ENCODE peak calls at places on chromosomes 13 and 19, in seven cellular contexts. N is IMR-90, A is heart left ventricle, P is small intestine, Z is HAP-1, G is left ventricle myocardium inferior, T is GM23338. Q is an unnamed sample.
A peak's percentile ranks its signal among the peaks of the same experiment; 100 is the strongest.

GRCh38 chr19:41871573-41872383 is 5.3 kb upstream of the CD79A start:
- DNase-seq in A (peak; percentile 45), Z (peak; percentile 43), P (peak; percentile 67), T (peak; percentile 35), G (peak; percentile 23), N (no peak), Q (peak; percentile 70)

GRCh38 chr13:39600766-39601165 is 2.2 kb downstream of the LHFPL6 start:
- DNase-seq in T (peak; percentile 70), N (no peak), A (peak; percentile 74), P (no peak), G (peak; percentile 60), Z (peak; percentile 59), Q (no peak)

GRCh38 chr19:3821857-3822364 is 35.7 kb upstream of the MATK start:
- DNase-seq in P (peak; percentile 59), A (peak; percentile 44), N (peak; percentile 10), T (peak; percentile 86), Z (peak; percentile 90), G (peak; percentile 66), Q (peak; percentile 88)

GRCh38 chr19:49862411-49863253 is 4.7 kb downstream of the PNKP start:
- DNase-seq in G (no peak), P (no peak), Z (peak; percentile 80), A (no peak), N (no peak), T (peak; percentile 87), Q (no peak)

GRCh38 chr19:3154957-3155736 is 19.3 kb downstream of the GNA15 start:
- DNase-seq in G (peak; percentile 74), Z (peak; percentile 58), T (no peak), N (peak; percentile 99), A (peak; percentile 87), P (peak; percentile 57), Q (no peak)

GRCh38 chr19:51688665-51689571 is 4.2 kb upstream of the SPACA6 start:
- DNase-seq in A (peak; percentile 96), Z (peak; percentile 91), P (peak; percentile 35), G (peak; percentile 92), T (peak; percentile 83), N (peak; percentile 95), Q (no peak)

GRCh38 chr19:3270908-3271307 is 46.4 kb downstream of the CELF5 start:
- DNase-seq in P (no peak), N (peak; percentile 45), A (no peak), Z (peak; percentile 66), T (peak; percentile 96), G (no peak), Q (peak; percentile 31)

GRCh38 chr19:51181913-51182419 is 39.9 kb downstream of the SIGLEC7 start:
- DNase-seq in P (no peak), Z (peak; percentile 63), G (no peak), A (no peak), N (no peak), T (peak; percentile 93), Q (no peak)

GRCh38 chr13:40352807-40353562 is 313.5 kb downstream of the FOXO1 start:
- DNase-seq in T (no peak), G (no peak), Z (no peak), N (no peak), A (no peak), P (no peak), Q (no peak)

GRCh38 chr13:27023385-27023784 is 148.2 kb downstream of the USP12 start:
- DNase-seq in G (no peak), T (no peak), A (no peak), Z (no peak), N (no peak), P (no peak), Q (no peak)

GRCh38 chr19:29532956-29533355 is 7.2 kb downstream of the VSTM2B start:
- DNase-seq in T (no peak), P (no peak), A (no peak), N (no peak), Z (no peak), G (no peak), Q (no peak)

GRCh38 chr13:31236211-31236786 is 36.5 kb downstream of the B3GLCT start:
- DNase-seq in T (peak; percentile 74), G (no peak), N (peak; percentile 54), P (peak; percentile 25), A (no peak), Z (peak; percentile 30), Q (peak; percentile 10)

GRCh38 chr19:51664131-51664530 is 17.5 kb upstream of the SIGLEC14 start:
- DNase-seq in A (no peak), P (no peak), T (no peak), G (no peak), N (no peak), Z (no peak), Q (no peak)

DNA sequence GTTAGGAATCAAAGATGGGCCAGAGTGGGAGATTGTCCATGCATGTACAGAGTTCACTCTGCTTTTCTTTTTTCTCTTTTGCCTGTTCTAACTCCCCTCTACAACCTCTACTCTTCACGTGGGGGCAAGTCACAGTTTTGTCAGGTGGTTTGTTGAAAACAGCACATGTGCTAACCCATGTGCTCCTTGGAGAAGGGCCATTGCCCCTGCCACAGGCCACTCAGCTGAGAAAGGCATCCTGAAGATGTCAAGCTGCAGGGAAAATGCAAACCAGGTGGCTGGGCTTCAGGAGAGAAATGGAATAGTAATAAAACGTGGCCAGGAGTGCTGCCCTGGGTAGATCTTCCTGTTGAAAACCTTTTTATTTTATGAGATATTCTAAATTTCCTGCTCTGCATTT is 35.3 kb upstream of the SLC10A2 start:
- DNase-seq in T (no peak), P (no peak), G (no peak), N (no peak), A (no peak), Z (no peak), Q (no peak)
- H3K4me1 ChIP-seq in T (peaks cover 17% of the 10 kb centered on the region), P (no peaks in the 10 kb centered on the region), G (peaks cover 14% of the 10 kb centered on the region), N (no peaks in the 10 kb centered on the region), A (no peaks in the 10 kb centered on the region), Z (no peaks in the 10 kb centered on the region), Q (no peaks in the 10 kb centered on the region)

DNA sequence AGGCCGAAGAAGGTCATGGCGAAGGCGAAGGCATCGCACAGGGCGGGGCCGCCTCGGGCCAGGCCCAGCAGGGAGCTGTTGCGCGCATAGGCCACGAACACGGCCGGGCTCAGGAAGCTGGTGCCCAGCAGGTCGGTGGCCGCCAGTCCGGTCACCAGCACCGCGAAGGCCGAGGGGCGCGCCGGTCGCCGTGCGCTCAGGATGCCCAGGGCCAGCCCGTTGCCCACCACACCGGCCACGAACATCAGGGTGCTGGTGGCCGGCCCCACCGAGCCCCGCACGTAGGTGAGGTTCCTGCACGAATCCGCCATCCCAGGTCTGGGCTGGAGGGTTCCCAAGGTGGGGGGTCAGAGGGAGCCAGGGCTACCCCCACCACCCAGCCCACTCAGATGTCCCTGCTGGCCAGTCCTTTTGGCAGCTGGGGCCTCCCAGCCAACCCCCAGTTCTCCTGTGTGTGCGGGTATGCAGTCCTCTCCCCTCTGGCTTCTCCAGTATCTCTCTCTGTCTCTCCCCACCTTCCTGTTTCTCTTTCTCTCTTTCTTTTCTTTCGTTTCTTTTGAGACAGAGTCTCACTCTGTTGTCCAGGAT is 880 bp downstream of the PTGIR start:
- DNase-seq in G (no peak), T (no peak), P (no peak), N (no peak), A (no peak), Z (no peak), Q (no peak)
- H3K4me3 ChIP-seq in G (peak overlapping the region; percentile 55), T (no peak overlapping the region), P (no peak overlapping the region), N (no peak overlapping the region), A (peak overlapping the region; percentile 50), Z (no peak overlapping the region), Q (peak overlapping the region; percentile 19)

DNA sequence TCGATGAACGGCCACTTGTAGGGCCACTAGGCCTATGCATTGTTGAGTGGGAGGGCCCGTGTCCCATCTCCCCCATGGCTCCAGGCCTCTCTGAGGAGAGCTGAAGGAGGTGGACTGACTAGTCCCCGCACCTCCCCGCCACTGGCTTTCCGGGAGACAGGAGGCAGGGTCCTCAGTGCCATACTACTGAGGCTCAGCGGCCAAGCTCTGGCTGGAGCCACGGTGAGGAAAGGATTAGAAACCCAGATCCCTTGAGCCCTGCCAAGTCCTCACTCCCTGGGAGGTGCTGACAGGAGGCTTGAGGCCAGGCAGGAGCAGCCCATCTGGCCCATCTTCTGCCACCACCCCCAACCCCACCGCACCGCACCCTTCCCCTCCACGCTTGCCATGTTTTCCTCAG is 29.0 kb downstream of the CCDC8 start:
- DNase-seq in G (peak; percentile 46), N (no peak), A (no peak), T (no peak), Z (no peak), P (no peak), Q (no peak)
- H3K27me3 ChIP-seq in G (no peaks in the 10 kb centered on the region), N (no peaks in the 10 kb centered on the region), A (no peaks in the 10 kb centered on the region), T (no peaks in the 10 kb centered on the region), Z (no peaks in the 10 kb centered on the region), P (no peaks in the 10 kb centered on the region), Q (no peaks in the 10 kb centered on the region)

DNA sequence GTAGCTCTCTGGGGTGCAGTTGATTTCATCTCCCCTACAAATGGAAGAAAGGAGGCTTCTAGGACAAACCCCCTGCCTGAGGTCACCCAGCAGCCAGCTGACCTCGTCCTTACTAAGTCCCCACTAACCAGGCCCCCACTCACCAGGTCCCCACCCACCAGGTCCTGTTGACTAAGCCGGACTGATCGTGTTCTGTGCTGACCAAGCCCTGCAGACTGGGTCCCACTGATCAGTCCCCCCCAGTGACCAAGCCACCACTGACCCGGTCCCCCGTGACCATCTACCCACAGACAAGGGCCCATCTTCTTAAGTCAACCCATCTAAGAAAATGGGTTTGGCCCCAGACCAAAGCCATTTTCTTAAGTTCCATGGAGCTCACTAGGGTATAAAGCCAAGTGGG is 36.8 kb upstream of the TPM4 start:
- DNase-seq in N (no peak), P (no peak), Z (no peak), G (no peak), A (no peak), T (no peak), Q (no peak)
- H3K4me1 ChIP-seq in N (peaks cover 2% of the 10 kb centered on the region), P (no peaks in the 10 kb centered on the region), Z (no peaks in the 10 kb centered on the region), G (peaks cover 6% of the 10 kb centered on the region), A (peaks cover 5% of the 10 kb centered on the region), T (peaks cover 4% of the 10 kb centered on the region), Q (peaks cover 7% of the 10 kb centered on the region)